ENCODE peak calls at places on chromosomes 5 and 9, in seven cellular contexts. One of them, this sample, is unnamed. For H3K9me3, the result is how much of the 10 kb centered on the place peaks cover.

GRCh38 chr5:117829646-117830045 is 1158.7 kb downstream of the DTWD2 start:
- DNase-seq in heart right ventricle: no peak
- DNase-seq in adipocyte: no peak
- DNase-seq in PC-3: no peak
- DNase-seq in tibial artery: no peak
- DNase-seq in CD8-positive, alpha-beta T cell: no peak
- DNase-seq in left ventricle myocardium inferior: no peak
- DNase-seq in this sample: no peak

GRCh38 chr5:123157797-123158528 is 68.9 kb downstream of the PRDM6 start:
- DNase-seq in PC-3: peak
- DNase-seq in CD8-positive, alpha-beta T cell: no peak
- DNase-seq in heart right ventricle: no peak
- DNase-seq in left ventricle myocardium inferior: no peak
- DNase-seq in tibial artery: no peak
- DNase-seq in adipocyte: peak
- DNase-seq in this sample: no peak

GRCh38 chr9:135255843-135256567 is 168.5 kb downstream of the OLFM1 start:
- DNase-seq in PC-3: no peak
- DNase-seq in heart right ventricle: no peak
- DNase-seq in tibial artery: no peak
- DNase-seq in left ventricle myocardium inferior: no peak
- DNase-seq in CD8-positive, alpha-beta T cell: no peak
- DNase-seq in adipocyte: no peak
- DNase-seq in this sample: no peak

GRCh38 chr5:140236896-140237598 is 62.1 kb downstream of the CYSTM1 start:
- DNase-seq in left ventricle myocardium inferior: no peak
- DNase-seq in tibial artery: no peak
- DNase-seq in adipocyte: no peak
- DNase-seq in heart right ventricle: no peak
- DNase-seq in PC-3: no peak
- DNase-seq in CD8-positive, alpha-beta T cell: no peak
- DNase-seq in this sample: no peak

GRCh38 chr5:37412515-37412914 is 33.4 kb downstream of the WDR70 start:
- DNase-seq in adipocyte: no peak
- DNase-seq in heart right ventricle: no peak
- DNase-seq in tibial artery: no peak
- DNase-seq in CD8-positive, alpha-beta T cell: no peak
- DNase-seq in PC-3: no peak
- DNase-seq in left ventricle myocardium inferior: no peak
- DNase-seq in this sample: no peak

GRCh38 chr9:32015795-32016194 is 368.6 kb upstream of the ACO1 start:
- DNase-seq in heart right ventricle: no peak
- DNase-seq in left ventricle myocardium inferior: no peak
- DNase-seq in CD8-positive, alpha-beta T cell: no peak
- DNase-seq in PC-3: no peak
- DNase-seq in tibial artery: no peak
- DNase-seq in adipocyte: no peak
- DNase-seq in this sample: no peak

GRCh38 chr5:66367814-66368541 is 223.9 kb downstream of the SREK1 start:
- DNase-seq in CD8-positive, alpha-beta T cell: no peak
- DNase-seq in heart right ventricle: peak
- DNase-seq in left ventricle myocardium inferior: peak
- DNase-seq in PC-3: no peak
- DNase-seq in tibial artery: no peak
- DNase-seq in adipocyte: no peak
- DNase-seq in this sample: no peak

GRCh38 chr5:131587541-131587940 is 47.5 kb downstream of the RAPGEF6 start:
- DNase-seq in adipocyte: no peak
- DNase-seq in heart right ventricle: no peak
- DNase-seq in CD8-positive, alpha-beta T cell: no peak
- DNase-seq in tibial artery: no peak
- DNase-seq in PC-3: peak
- DNase-seq in left ventricle myocardium inferior: no peak
- DNase-seq in this sample: no peak

GRCh38 chr5:119315516-119315949 is 40.3 kb upstream of the TNFAIP8 start:
- DNase-seq in CD8-positive, alpha-beta T cell: peak
- DNase-seq in left ventricle myocardium inferior: no peak
- DNase-seq in heart right ventricle: no peak
- DNase-seq in PC-3: peak
- DNase-seq in adipocyte: no peak
- DNase-seq in tibial artery: no peak
- DNase-seq in this sample: no peak

GRCh38 chr9:3578786-3579185 is 53.0 kb upstream of the RFX3 start:
- DNase-seq in adipocyte: peak
- DNase-seq in tibial artery: no peak
- DNase-seq in CD8-positive, alpha-beta T cell: no peak
- DNase-seq in heart right ventricle: no peak
- DNase-seq in left ventricle myocardium inferior: no peak
- DNase-seq in PC-3: peak
- DNase-seq in this sample: no peak

GRCh38 chr5:34895641-34896419 is 19.5 kb downstream of the RAD1 start:
- DNase-seq in heart right ventricle: no peak
- DNase-seq in PC-3: no peak
- DNase-seq in left ventricle myocardium inferior: no peak
- DNase-seq in adipocyte: peak
- DNase-seq in CD8-positive, alpha-beta T cell: no peak
- DNase-seq in tibial artery: no peak
- DNase-seq in this sample: no peak

GRCh38 chr5:170471551-170472212 is 32.1 kb upstream of the KCNIP1 start:
- DNase-seq in left ventricle myocardium inferior: no peak
- DNase-seq in heart right ventricle: no peak
- DNase-seq in tibial artery: no peak
- DNase-seq in adipocyte: no peak
- DNase-seq in CD8-positive, alpha-beta T cell: no peak
- DNase-seq in PC-3: no peak
- DNase-seq in this sample: no peak

GRCh38 chr5:78587081-78587774 is 61.3 kb downstream of the LHFPL2 start:
- DNase-seq in CD8-positive, alpha-beta T cell: no peak
- DNase-seq in adipocyte: peak
- DNase-seq in heart right ventricle: no peak
- DNase-seq in tibial artery: no peak
- DNase-seq in left ventricle myocardium inferior: no peak
- DNase-seq in PC-3: no peak
- DNase-seq in this sample: no peak

GRCh38 chr9:82418334-82418733 is 429.8 kb downstream of the SPATA31D1 start:
- DNase-seq in CD8-positive, alpha-beta T cell: no peak
- DNase-seq in adipocyte: no peak
- DNase-seq in tibial artery: no peak
- DNase-seq in left ventricle myocardium inferior: no peak
- DNase-seq in PC-3: peak
- DNase-seq in heart right ventricle: no peak
- DNase-seq in this sample: no peak

GRCh38 chr9:65444943-65445342 is 159.9 kb upstream of the FOXD4L5 start:
- DNase-seq in heart right ventricle: no peak
- DNase-seq in tibial artery: peak
- DNase-seq in CD8-positive, alpha-beta T cell: no peak
- DNase-seq in adipocyte: no peak
- DNase-seq in left ventricle myocardium inferior: no peak
- DNase-seq in PC-3: no peak
- DNase-seq in this sample: no peak

GRCh38 chr9:99109522-99109921 is 4.6 kb downstream of the TGFBR1 start:
- DNase-seq in left ventricle myocardium inferior: no peak
- DNase-seq in PC-3: no peak
- DNase-seq in CD8-positive, alpha-beta T cell: no peak
- DNase-seq in tibial artery: no peak
- DNase-seq in adipocyte: peak
- DNase-seq in heart right ventricle: no peak
- DNase-seq in this sample: no peak

GRCh38 chr9:101705135-101705661 is 33.2 kb downstream of the GRIN3A start:
- DNase-seq in PC-3: peak
- DNase-seq in CD8-positive, alpha-beta T cell: peak
- DNase-seq in left ventricle myocardium inferior: peak
- DNase-seq in heart right ventricle: no peak
- DNase-seq in adipocyte: peak
- DNase-seq in tibial artery: peak
- DNase-seq in this sample: no peak

GRCh38 chr9:91126761-91127420 is 234.8 kb downstream of the AUH start:
- DNase-seq in tibial artery: no peak
- DNase-seq in left ventricle myocardium inferior: no peak
- DNase-seq in PC-3: no peak
- DNase-seq in CD8-positive, alpha-beta T cell: no peak
- DNase-seq in adipocyte: peak
- DNase-seq in heart right ventricle: no peak
- DNase-seq in this sample: no peak

GRCh38 chr9:81578606-81579005 is 110.7 kb downstream of the TLE1 start:
- DNase-seq in PC-3: no peak
- DNase-seq in heart right ventricle: no peak
- DNase-seq in adipocyte: peak
- DNase-seq in left ventricle myocardium inferior: no peak
- DNase-seq in tibial artery: no peak
- DNase-seq in CD8-positive, alpha-beta T cell: no peak
- DNase-seq in this sample: no peak

GRCh38 chr5:38535281-38535750 is 21.1 kb downstream of the LIFR start:
- DNase-seq in PC-3: no peak
- DNase-seq in left ventricle myocardium inferior: no peak
- DNase-seq in tibial artery: no peak
- DNase-seq in heart right ventricle: no peak
- DNase-seq in CD8-positive, alpha-beta T cell: no peak
- DNase-seq in adipocyte: peak
- DNase-seq in this sample: no peak
- H3K9me3 ChIP-seq in PC-3: under half
- H3K9me3 ChIP-seq in left ventricle myocardium inferior: under half
- H3K9me3 ChIP-seq in tibial artery: under half
- H3K9me3 ChIP-seq in heart right ventricle: under half
- H3K9me3 ChIP-seq in CD8-positive, alpha-beta T cell: under half
- H3K9me3 ChIP-seq in adipocyte: under half
- H3K9me3 ChIP-seq in this sample: under half

GRCh38 chr5:178380541-178381074 is 148.0 kb upstream of the PHYKPL start:
- DNase-seq in heart right ventricle: no peak
- DNase-seq in left ventricle myocardium inferior: no peak
- DNase-seq in PC-3: no peak
- DNase-seq in tibial artery: no peak
- DNase-seq in CD8-positive, alpha-beta T cell: no peak
- DNase-seq in adipocyte: no peak
- DNase-seq in this sample: no peak
- H3K9me3 ChIP-seq in heart right ventricle: under half
- H3K9me3 ChIP-seq in left ventricle myocardium inferior: under half
- H3K9me3 ChIP-seq in PC-3: under half
- H3K9me3 ChIP-seq in tibial artery: under half
- H3K9me3 ChIP-seq in CD8-positive, alpha-beta T cell: under half
- H3K9me3 ChIP-seq in adipocyte: under half
- H3K9me3 ChIP-seq in this sample: under half

GRCh38 chr9:96033896-96034295 is 158.4 kb downstream of the ERCC6L2 start:
- DNase-seq in tibial artery: no peak
- DNase-seq in heart right ventricle: no peak
- DNase-seq in left ventricle myocardium inferior: no peak
- DNase-seq in adipocyte: no peak
- DNase-seq in PC-3: no peak
- DNase-seq in CD8-positive, alpha-beta T cell: no peak
- DNase-seq in this sample: no peak
- H3K9me3 ChIP-seq in tibial artery: under half
- H3K9me3 ChIP-seq in heart right ventricle: under half
- H3K9me3 ChIP-seq in left ventricle myocardium inferior: under half
- H3K9me3 ChIP-seq in adipocyte: under half
- H3K9me3 ChIP-seq in PC-3: under half
- H3K9me3 ChIP-seq in CD8-positive, alpha-beta T cell: under half
- H3K9me3 ChIP-seq in this sample: under half

GRCh38 chr5:180849827-180850226 is 11.2 kb downstream of the ZFP62 start:
- DNase-seq in left ventricle myocardium inferior: no peak
- DNase-seq in adipocyte: no peak
- DNase-seq in heart right ventricle: no peak
- DNase-seq in CD8-positive, alpha-beta T cell: no peak
- DNase-seq in tibial artery: no peak
- DNase-seq in PC-3: no peak
- DNase-seq in this sample: no peak

GRCh38 chr5:180850434-180851078 is 10.5 kb downstream of the ZFP62 start:
- DNase-seq in CD8-positive, alpha-beta T cell: no peak
- DNase-seq in PC-3: no peak
- DNase-seq in adipocyte: no peak
- DNase-seq in tibial artery: no peak
- DNase-seq in left ventricle myocardium inferior: no peak
- DNase-seq in heart right ventricle: no peak
- DNase-seq in this sample: no peak

GRCh38 chr5:180848265-180848664 is 12.8 kb downstream of the ZFP62 start:
- DNase-seq in left ventricle myocardium inferior: no peak
- DNase-seq in adipocyte: no peak
- DNase-seq in CD8-positive, alpha-beta T cell: no peak
- DNase-seq in heart right ventricle: no peak
- DNase-seq in tibial artery: no peak
- DNase-seq in PC-3: no peak
- DNase-seq in this sample: no peak

GRCh38 chr5:180847053-180847452 is 14.0 kb downstream of the ZFP62 start:
- DNase-seq in tibial artery: no peak
- DNase-seq in left ventricle myocardium inferior: no peak
- DNase-seq in heart right ventricle: no peak
- DNase-seq in PC-3: no peak
- DNase-seq in adipocyte: no peak
- DNase-seq in CD8-positive, alpha-beta T cell: no peak
- DNase-seq in this sample: no peak

GRCh38 chr5:180848878-180849277 is 12.2 kb downstream of the ZFP62 start:
- DNase-seq in left ventricle myocardium inferior: no peak
- DNase-seq in heart right ventricle: no peak
- DNase-seq in PC-3: no peak
- DNase-seq in adipocyte: no peak
- DNase-seq in CD8-positive, alpha-beta T cell: no peak
- DNase-seq in tibial artery: no peak
- DNase-seq in this sample: no peak
- H3K9me3 ChIP-seq in left ventricle myocardium inferior: under half
- H3K9me3 ChIP-seq in heart right ventricle: under half
- H3K9me3 ChIP-seq in PC-3: under half
- H3K9me3 ChIP-seq in adipocyte: under half
- H3K9me3 ChIP-seq in CD8-positive, alpha-beta T cell: under half
- H3K9me3 ChIP-seq in tibial artery: under half
- H3K9me3 ChIP-seq in this sample: under half

GRCh38 chr9:1200847-1201251 is 150.7 kb downstream of the DMRT2 start:
- DNase-seq in adipocyte: no peak
- DNase-seq in CD8-positive, alpha-beta T cell: no peak
- DNase-seq in left ventricle myocardium inferior: peak
- DNase-seq in heart right ventricle: peak
- DNase-seq in PC-3: no peak
- DNase-seq in tibial artery: no peak
- DNase-seq in this sample: no peak

GRCh38 chr9:1202512-1203285 is 152.5 kb downstream of the DMRT2 start:
- DNase-seq in PC-3: no peak
- DNase-seq in heart right ventricle: no peak
- DNase-seq in left ventricle myocardium inferior: no peak
- DNase-seq in tibial artery: no peak
- DNase-seq in adipocyte: no peak
- DNase-seq in CD8-positive, alpha-beta T cell: no peak
- DNase-seq in this sample: no peak

GRCh38 chr9:1198085-1198484 is 147.9 kb downstream of the DMRT2 start:
- DNase-seq in CD8-positive, alpha-beta T cell: no peak
- DNase-seq in left ventricle myocardium inferior: no peak
- DNase-seq in adipocyte: no peak
- DNase-seq in heart right ventricle: no peak
- DNase-seq in PC-3: peak
- DNase-seq in tibial artery: no peak
- DNase-seq in this sample: no peak

DNA sequence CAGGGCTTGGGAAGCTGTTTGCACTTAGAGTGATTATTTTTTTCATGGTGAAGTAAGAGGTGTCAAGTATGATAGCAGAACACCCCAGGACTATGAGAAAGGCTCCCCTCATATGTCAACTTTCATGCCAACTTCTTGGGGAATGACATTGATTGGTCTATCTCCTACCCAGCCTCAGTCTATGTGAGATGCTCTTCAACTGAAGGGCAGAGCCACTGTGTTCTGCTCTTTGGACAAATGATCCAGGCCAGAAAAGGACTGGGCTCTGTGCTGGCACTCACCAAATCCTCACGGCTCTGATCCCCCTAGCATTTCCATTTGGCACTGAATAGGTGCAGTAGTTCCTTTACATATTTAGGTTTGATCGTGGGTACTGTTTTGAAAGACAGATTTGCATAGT is 151.1 kb downstream of the DMRT2 start:
- DNase-seq in adipocyte: no peak
- DNase-seq in CD8-positive, alpha-beta T cell: no peak
- DNase-seq in heart right ventricle: no peak
- DNase-seq in left ventricle myocardium inferior: no peak
- DNase-seq in tibial artery: no peak
- DNase-seq in PC-3: no peak
- DNase-seq in this sample: no peak
- H3K9me3 ChIP-seq in adipocyte: under half
- H3K9me3 ChIP-seq in CD8-positive, alpha-beta T cell: under half
- H3K9me3 ChIP-seq in heart right ventricle: under half
- H3K9me3 ChIP-seq in left ventricle myocardium inferior: under half
- H3K9me3 ChIP-seq in tibial artery: under half
- H3K9me3 ChIP-seq in PC-3: under half
- H3K9me3 ChIP-seq in this sample: under half